ENCODE peak calls at places on chromosomes 5 and 9, in nine cellular contexts. Q is HCT116; W is GM10248; M is activated CD8-positive, alpha-beta T cell treated with anti-CD3 and anti-CD28 coated beads for 36 hours; X is mammary epithelial cell; S is fibroblast of the aortic adventitia; P is ascending aorta; G is A549; Z is stomach. H is an unnamed sample.

GRCh38 chr5:147483961-147484707 is 25.7 kb downstream of the DPYSL3 start:
- DNase-seq in G (no peak), Z (no peak), M (no peak), Q (no peak), X (peak; percentile 71), S (peak; percentile 99), W (no peak), P (peak; percentile 85), H (no peak)

GRCh38 chr5:154962494-154962893 is 21.6 kb downstream of the MRPL22 start:
- DNase-seq in X (peak; percentile 88), P (no peak), W (peak; percentile 57), Q (no peak), G (no peak), S (no peak), M (no peak), Z (no peak), H (peak; percentile 44)

GRCh38 chr5:87361536-87362213 is 51.1 kb downstream of the CCNH start:
- DNase-seq in Q (no peak), M (no peak), X (peak; percentile 2), G (no peak), W (no peak), S (peak; percentile 4), P (no peak), Z (no peak), H (no peak)

GRCh38 chr9:36100532-36100931 is 36.0 kb upstream of the GLIPR2 start:
- DNase-seq in S (peak; percentile 66), W (no peak), Q (no peak), Z (no peak), M (no peak), G (no peak), X (no peak), P (no peak), H (no peak)

GRCh38 chr5:16964821-16965220 is 28.7 kb upstream of the MYO10 start:
- DNase-seq in M (no peak), W (no peak), Z (no peak), G (no peak), X (no peak), Q (peak; percentile 7), S (no peak), P (no peak), H (no peak)

GRCh38 chr5:143887302-143887638 is 75.3 kb downstream of the HMHB1 start:
- DNase-seq in Q (no peak), Z (no peak), P (no peak), W (no peak), G (no peak), S (peak; percentile 52), M (no peak), X (peak; percentile 14), H (no peak)

GRCh38 chr5:94908889-94909480 is 290.5 kb downstream of the SLF1 start:
- DNase-seq in P (no peak), W (peak; percentile 22), G (peak; percentile 28), S (peak; percentile 64), Q (peak; percentile 35), M (peak; percentile 19), Z (no peak), X (peak; percentile 18), H (peak; percentile 24)

GRCh38 chr9:117354997-117355396 is 59.9 kb downstream of the ASTN2 start:
- DNase-seq in S (no peak), Z (no peak), X (no peak), G (no peak), W (no peak), Q (no peak), P (no peak), M (no peak), H (no peak)

GRCh38 chr9:38284039-38284767 is 108.3 kb upstream of the ALDH1B1 start:
- DNase-seq in P (no peak), Q (no peak), X (no peak), M (no peak), G (no peak), W (no peak), S (no peak), Z (no peak), H (no peak)

GRCh38 chr9:105447386-105447813 is 434 bp upstream of the FSD1L start:
- DNase-seq in G (no peak), P (no peak), Q (no peak), M (no peak), Z (no peak), S (no peak), W (no peak), X (no peak), H (no peak)

DNA sequence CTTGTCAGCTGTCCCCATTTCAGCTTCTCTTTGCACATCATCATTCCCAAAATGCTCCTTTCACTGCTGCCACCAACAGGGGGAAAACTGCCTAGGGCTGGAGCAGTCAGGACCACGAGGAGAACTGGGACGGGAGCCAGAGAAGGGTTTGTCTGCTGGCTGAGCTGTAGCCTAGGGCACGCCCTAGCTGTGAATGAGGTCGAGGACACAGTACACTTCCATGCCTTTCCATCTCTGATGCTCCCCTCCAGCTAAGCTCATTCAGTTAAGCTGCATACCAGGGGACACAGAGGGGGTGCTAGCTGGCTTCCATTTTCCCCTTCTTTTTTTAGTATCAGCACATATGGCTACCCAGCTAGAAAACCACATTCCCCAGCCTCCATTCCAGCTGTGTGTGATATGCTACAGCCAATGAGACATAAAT is 64.7 kb downstream of the STK10 start:
- DNase-seq in X (no peak), P (no peak), S (peak; percentile 91), M (no peak), Z (peak; percentile 56), Q (no peak), G (no peak), W (no peak), H (no peak)
- TF ChIP-seq CTCF in X (no peak), P (no peak), S (peak; percentile 72), M (no peak), Z (no peak), Q (no peak), G (no peak), W (no peak), H (no peak)

DNA sequence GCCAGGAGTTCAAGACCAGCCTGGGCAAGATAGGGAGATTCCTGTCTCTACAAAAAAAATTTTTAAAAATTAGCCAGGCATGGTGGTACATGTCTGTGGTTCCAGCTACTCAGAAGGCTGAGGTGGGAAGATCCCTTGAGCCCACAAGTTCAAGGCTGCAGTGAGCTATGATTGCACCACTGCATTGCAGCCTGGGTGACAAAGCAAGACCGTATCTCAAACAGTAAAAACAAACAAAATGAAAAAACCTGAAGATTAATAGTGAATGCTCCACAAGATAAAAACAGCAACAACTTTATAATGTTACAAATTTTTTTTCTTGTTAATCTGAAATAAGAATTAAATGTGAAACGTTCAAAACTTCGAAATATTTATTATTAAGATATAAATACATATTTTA is 2.7 kb upstream of the TMEM267 start:
- DNase-seq in G (no peak), X (no peak), M (no peak), S (no peak), Z (no peak), P (no peak), W (no peak), Q (no peak), H (no peak)
- TF ChIP-seq CTCF in G (no peak), X (no peak), M (no peak), S (no peak), Z (no peak), P (no peak), W (no peak), Q (no peak), H (no peak)

GRCh38 chr5:77030097-77031071 is at the start of gene AGGF1:
- DNase-seq in S (peak; percentile 90), M (peak; percentile 96), P (peak; percentile 96), Q (peak; percentile 91), W (peak; percentile 91), X (peak; percentile 91), Z (peak; percentile 95), G (peak; percentile 89), H (peak; percentile 94)
- TF ChIP-seq CTCF in S (no peak), M (no peak), P (no peak), Q (no peak), W (no peak), X (peak; percentile 4), Z (peak; percentile 17), G (no peak), H (no peak)

GRCh38 chr9:22078081-22078480 is 69.0 kb upstream of the CDKN2B start:
- DNase-seq in P (no peak), W (no peak), M (no peak), Z (no peak), S (no peak), X (no peak), Q (no peak), G (no peak), H (no peak)

GRCh38 chr9:22068369-22068768 is 59.3 kb upstream of the CDKN2B start:
- DNase-seq in S (no peak), Q (no peak), X (no peak), P (no peak), W (no peak), G (no peak), Z (no peak), M (no peak), H (no peak)

GRCh38 chr9:22073349-22073748 is 64.2 kb upstream of the CDKN2B start:
- DNase-seq in Z (no peak), P (no peak), W (no peak), X (no peak), Q (no peak), S (no peak), M (peak; percentile 33), G (no peak), H (no peak)
- TF ChIP-seq CTCF in Z (no peak), P (no peak), W (no peak), X (no peak), Q (no peak), S (no peak), M (no peak), G (no peak), H (no peak)

DNA sequence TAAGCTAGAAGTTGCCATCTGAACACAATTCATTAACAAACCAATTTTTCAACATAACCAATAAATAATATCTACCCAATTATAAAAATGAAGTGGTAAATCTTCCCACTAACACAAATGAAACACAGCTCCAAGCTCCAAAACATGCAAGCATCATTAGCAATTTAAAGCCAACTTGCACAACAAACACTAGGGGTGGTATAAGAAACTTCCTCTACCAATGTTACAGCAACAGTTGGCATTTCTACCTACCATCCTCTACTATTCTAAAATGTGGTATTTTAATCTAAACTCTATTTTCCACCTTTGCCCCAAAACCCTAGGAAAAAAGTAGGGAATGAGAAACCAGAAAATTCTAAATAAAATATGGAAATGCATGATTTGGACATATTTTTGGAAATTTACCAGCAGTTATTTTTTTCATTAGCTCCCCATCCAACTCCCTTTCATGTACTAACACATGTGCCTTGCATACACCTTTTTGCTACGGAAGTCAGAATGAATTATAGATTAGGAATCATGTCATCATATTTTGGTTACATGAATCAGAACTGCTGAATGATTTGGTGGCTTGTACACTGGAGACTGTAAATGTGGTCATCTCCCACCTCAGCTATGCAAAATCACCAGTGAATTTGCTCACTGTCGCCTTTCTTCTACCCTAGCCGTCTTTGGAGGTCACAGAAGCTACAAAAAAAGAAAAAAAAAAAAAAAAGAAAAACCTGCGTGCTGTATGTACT is 4.1 kb downstream of the NR6A1 start:
- DNase-seq in M (no peak), P (no peak), Q (no peak), Z (no peak), S (no peak), G (peak; percentile 60), W (no peak), X (no peak), H (no peak)
- TF ChIP-seq CTCF in M (peak; percentile 25), P (no peak), Q (no peak), Z (no peak), S (no peak), G (no peak), W (peak; percentile 3), X (peak; percentile 31), H (no peak)

GRCh38 chr5:137580030-137580429 is 80.9 kb upstream of the SPOCK1 start:
- DNase-seq in M (no peak), Z (no peak), X (no peak), Q (no peak), W (no peak), S (no peak), P (no peak), G (peak; percentile 20), H (peak; percentile 17)
- TF ChIP-seq CTCF in M (no peak), Z (no peak), X (peak; percentile 52), Q (no peak), W (peak; percentile 13), S (peak; percentile 24), P (no peak), G (no peak), H (no peak)

GRCh38 chr5:425714-426113 is 17.3 kb upstream of the EXOC3 start:
- DNase-seq in Z (no peak), M (peak; percentile 34), S (peak; percentile 50), X (no peak), P (peak; percentile 40), Q (no peak), G (no peak), W (no peak), H (no peak)
- TF ChIP-seq CTCF in Z (peak; percentile 13), M (peak; percentile 55), S (peak; percentile 36), X (peak; percentile 12), P (no peak), Q (peak; percentile 39), G (peak; percentile 34), W (no peak), H (no peak)

H was measured in GM20000.